ENCODE peak calls at places on chromosomes 6 and 20, in four cellular contexts. X is psoas muscle, U is cardiac fibroblast, J is OCI-M1. A is an unnamed sample.
A peak's percentile ranks its signal among the peaks of the same experiment; 100 is the strongest.

GRCh38 chr6:155493694-155494143 is 38.1 kb upstream of the NOX3 start:
- DNase-seq in X (no peak), U (peak; percentile 100), J (no peak), A (peak; percentile 95)

GRCh38 chr6:105714846-105715245 is 312.0 kb upstream of the PREP start:
- DNase-seq in X (no peak), U (no peak), J (no peak), A (no peak)

GRCh38 chr6:85920782-85921181 is 278.1 kb upstream of the SYNCRIP start:
- DNase-seq in X (no peak), U (no peak), J (no peak), A (no peak)

GRCh38 chr6:36836771-36837339 is 2.4 kb downstream of the CPNE5 start:
- DNase-seq in X (no peak), U (no peak), J (no peak), A (no peak)

GRCh38 chr6:169177516-169178196 is 76.0 kb downstream of the THBS2 start:
- DNase-seq in X (no peak), U (no peak), J (no peak), A (no peak)

GRCh38 chr6:110359554-110359953 is 1.4 kb upstream of the METTL24 start:
- DNase-seq in X (no peak), U (no peak), J (no peak), A (no peak)

GRCh38 chr6:114446342-114446741 is 103.5 kb upstream of the HS3ST5 start:
- DNase-seq in X (no peak), U (no peak), J (no peak), A (no peak)

GRCh38 chr6:71197267-71197666 is 91.3 kb upstream of the OGFRL1 start:
- DNase-seq in X (no peak), U (peak; percentile 12), J (no peak), A (no peak)

GRCh38 chr6:138454976-138455706 is 44.2 kb downstream of the NHSL1 start:
- DNase-seq in X (no peak), U (peak; percentile 31), J (peak; percentile 40), A (peak; percentile 42)

GRCh38 chr20:23178806-23179205 is 92.7 kb upstream of the CD93 start:
- DNase-seq in X (peak; percentile 79), U (no peak), J (peak; percentile 78), A (no peak)

GRCh38 chr6:95091823-95092436 is 485.4 kb upstream of the MANEA start:
- DNase-seq in X (no peak), U (peak; percentile 80), J (peak; percentile 87), A (peak; percentile 80)

GRCh38 chr6:42877695-42878094 is 1.7 kb upstream of the RPL7L1 start:
- DNase-seq in X (no peak), U (no peak), J (peak; percentile 33), A (no peak)

GRCh38 chr6:157063176-157063934 is 260.0 kb downstream of the TMEM242 start:
- DNase-seq in X (no peak), U (no peak), J (no peak), A (no peak)

GRCh38 chr6:156776841-156777576 is at the start of gene ARID1B:
- DNase-seq in X (peak; percentile 92), U (peak; percentile 81), J (peak; percentile 83), A (peak; percentile 88)

GRCh38 chr6:90251295-90251992 is 45.2 kb downstream of the BACH2 start:
- DNase-seq in X (no peak), U (no peak), J (no peak), A (no peak)

GRCh38 chr6:30135147-30135546 is 793 bp upstream of the TRIM40 start:
- DNase-seq in X (no peak), U (no peak), J (no peak), A (no peak)

A was measured in A673.